ENCODE peak calls at places on chromosomes 1 and 21, in five cellular contexts. W is GM12864, Y is fibroblast of mammary gland, U is astrocyte of the spinal cord, F is IMR-90. L is an unnamed sample.

GRCh38 chr1:160420881-160421842 is 20.8 kb downstream of the VANGL2 start:
- DNase-seq in U (no peak), F (no peak), Y (no peak), W (no peak), L (no peak)

GRCh38 chr1:232667781-232668101 is 37.8 kb upstream of the SIPA1L2 start:
- DNase-seq in Y (peak; percentile 77), U (no peak), F (peak; percentile 25), W (no peak), L (no peak)

GRCh38 chr1:230243583-230244377 is 176.7 kb downstream of the GALNT2 start:
- DNase-seq in Y (peak; percentile 58), F (peak; percentile 76), W (no peak), U (peak; percentile 62), L (peak; percentile 32)

GRCh38 chr21:38914531-38915385 is 109.0 kb downstream of the ETS2 start:
- DNase-seq in U (no peak), W (no peak), Y (peak; percentile 31), F (peak; percentile 29), L (peak; percentile 55)

GRCh38 chr1:183753464-183753891 is 51.4 kb upstream of the RGL1 start:
- DNase-seq in Y (no peak), F (no peak), U (no peak), W (no peak), L (peak; percentile 37)

GRCh38 chr21:42670058-42670830 is 16.8 kb downstream of the PDE9A start:
- DNase-seq in U (no peak), F (no peak), W (no peak), Y (no peak), L (no peak)

GRCh38 chr1:31780632-31781031 is 16.5 kb upstream of the ADGRB2 start:
- DNase-seq in Y (no peak), W (no peak), F (no peak), U (no peak), L (no peak)

GRCh38 chr1:42146127-42146915 is 6.9 kb upstream of the GUCA2B start:
- DNase-seq in F (no peak), W (no peak), Y (no peak), U (no peak), L (no peak)

GRCh38 chr1:48236716-48237470 is 14.4 kb downstream of the SLC5A9 start:
- DNase-seq in Y (peak; percentile 53), W (peak; percentile 2), U (peak; percentile 26), F (peak; percentile 35), L (peak; percentile 41)

GRCh38 chr1:110615548-110616130 is 9.5 kb upstream of the KCNA2 start:
- DNase-seq in Y (peak; percentile 63), U (peak; percentile 53), F (peak; percentile 51), W (peak; percentile 46), L (peak; percentile 62)

GRCh38 chr1:2544093-2544874 is 11.9 kb upstream of the TNFRSF14 start:
- DNase-seq in F (no peak), W (no peak), U (peak; percentile 46), Y (no peak), L (no peak)

GRCh38 chr1:31598980-31599379 is 18.5 kb upstream of the HCRTR1 start:
- DNase-seq in U (no peak), Y (no peak), W (no peak), F (no peak), L (no peak)

GRCh38 chr1:41420351-41420750 is 59.1 kb downstream of the FOXO6 start:
- DNase-seq in U (no peak), Y (no peak), F (no peak), W (no peak), L (no peak)

GRCh38 chr1:215665212-215665611 is 98.1 kb downstream of the KCTD3 start:
- DNase-seq in W (no peak), F (peak; percentile 94), Y (peak; percentile 86), U (peak; percentile 15), L (peak; percentile 60)

GRCh38 chr1:54510715-54511270 is 37.2 kb upstream of the ACOT11 start:
- DNase-seq in F (no peak), Y (no peak), U (no peak), W (no peak), L (no peak)

GRCh38 chr1:216910081-216910840 is 187.0 kb upstream of the ESRRG start:
- DNase-seq in W (no peak), F (peak; percentile 30), Y (no peak), U (peak; percentile 57), L (peak; percentile 33)

GRCh38 chr1:53369761-53370160 is 41.9 kb upstream of the LRP8 start:
- DNase-seq in F (no peak), W (no peak), Y (no peak), U (no peak), L (no peak)

GRCh38 chr1:20370628-20371200 is 80.0 kb downstream of the VWA5B1 start:
- DNase-seq in Y (peak; percentile 52), W (no peak), U (no peak), F (no peak), L (no peak)

GRCh38 chr1:114094303-114094663 is 59.4 kb downstream of the SYT6 start:
- DNase-seq in F (peak; percentile 26), U (peak; percentile 32), W (no peak), Y (peak; percentile 66), L (no peak)

GRCh38 chr21:33461538-33462250 is 18.1 kb downstream of the TMEM50B start:
- DNase-seq in F (no peak), Y (no peak), U (no peak), W (no peak), L (no peak)

GRCh38 chr1:20194770-20195463 is 8.6 kb upstream of the PLA2G2C start:
- DNase-seq in U (peak; percentile 30), Y (peak; percentile 54), W (no peak), F (peak; percentile 36), L (peak; percentile 61)

GRCh38 chr1:182259229-182259872 is 132.2 kb downstream of the GLUL start:
- DNase-seq in Y (peak; percentile 75), U (peak; percentile 80), F (no peak), W (no peak), L (peak; percentile 40)

GRCh38 chr1:210117198-210117597 is 115.4 kb upstream of the SERTAD4 start:
- DNase-seq in W (no peak), U (no peak), Y (no peak), F (no peak), L (no peak)

GRCh38 chr1:109913360-109913879 is 2.8 kb downstream of the CSF1 start:
- DNase-seq in Y (no peak), W (no peak), U (no peak), F (no peak), L (no peak)

GRCh38 chr1:244350027-244350426 is 101.7 kb downstream of the ADSS2 start:
- DNase-seq in Y (no peak), U (no peak), W (peak; percentile 84), F (no peak), L (peak; percentile 26)

GRCh38 chr21:34054259-34054658 is 19.1 kb upstream of the MRPS6 start:
- DNase-seq in Y (no peak), U (no peak), F (no peak), W (no peak), L (no peak)

GRCh38 chr21:27164208-27165172 is 197.6 kb upstream of the ADAMTS5 start:
- DNase-seq in Y (peak; percentile 10), U (no peak), F (no peak), W (no peak), L (no peak)

GRCh38 chr1:43554444-43554992 is 23.8 kb downstream of the PTPRF start:
- DNase-seq in Y (peak; percentile 65), U (peak; percentile 52), F (peak; percentile 50), W (no peak), L (peak; percentile 62)
- TF ChIP-seq CTCF in Y (peak; percentile 72), U (peak; percentile 84), F (peak; percentile 53), W (peak; percentile 77), L (peak; percentile 77)

DNA sequence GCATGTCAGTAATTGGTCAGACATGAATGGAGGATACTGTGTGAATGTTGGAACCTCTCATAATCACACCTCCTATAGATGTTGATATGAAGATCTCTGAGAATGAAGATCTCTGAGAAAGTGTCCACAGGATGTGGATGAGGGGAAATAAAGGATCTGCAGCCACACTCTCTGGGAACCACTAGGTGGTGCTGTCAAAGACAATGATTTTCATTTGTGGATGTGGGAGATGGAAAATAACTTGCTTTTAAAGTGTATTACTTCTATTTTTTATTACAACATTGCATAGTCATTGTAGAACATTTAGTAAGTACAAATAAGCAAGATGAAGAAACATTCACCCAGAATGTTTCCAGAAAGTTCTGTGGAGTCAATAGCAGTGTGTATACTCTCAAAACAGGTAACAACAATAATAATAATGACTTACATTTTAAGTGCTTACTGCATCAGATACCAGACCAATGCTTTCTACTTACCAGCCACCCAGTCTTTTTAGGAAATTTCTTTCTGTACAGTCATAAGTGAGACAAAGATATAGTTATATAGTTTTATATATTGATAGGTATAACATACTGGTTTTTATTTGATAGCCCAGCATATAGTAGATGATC is 128.2 kb downstream of the ATG4C start:
- DNase-seq in U (peak; percentile 31), Y (peak; percentile 36), F (peak; percentile 26), W (no peak), L (peak; percentile 48)
- TF ChIP-seq CTCF in U (peak; percentile 87), Y (peak; percentile 89), F (peak; percentile 68), W (peak; percentile 68), L (peak; percentile 83)

DNA sequence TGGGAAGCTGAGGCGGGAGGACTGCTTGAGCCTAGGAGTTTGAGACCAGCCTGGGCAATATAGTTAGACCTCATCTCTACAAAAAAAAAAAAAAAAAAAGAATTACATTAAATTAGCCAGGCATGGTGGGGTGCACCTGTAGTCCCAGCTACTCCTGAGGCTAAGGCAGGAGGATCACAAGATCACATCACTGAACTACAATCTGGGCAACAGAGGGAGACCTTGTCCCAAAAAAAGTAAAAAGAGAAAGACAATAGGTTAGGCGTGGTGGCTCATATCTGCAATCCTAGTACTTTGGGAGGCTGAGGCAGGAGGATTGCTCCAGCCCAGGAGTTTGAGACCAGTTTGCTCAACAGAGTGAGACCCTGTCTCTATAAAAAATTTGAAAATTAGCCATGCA is 130.3 kb downstream of the TIAM1 start:
- DNase-seq in Y (no peak), F (no peak), W (no peak), U (no peak), L (peak; percentile 18)
- TF ChIP-seq CTCF in Y (no peak), F (no peak), W (no peak), U (no peak), L (no peak)

GRCh38 chr1:202207292-202207691 is 13.7 kb downstream of the LGR6 start:
- DNase-seq in F (peak; percentile 73), U (peak; percentile 84), W (no peak), Y (peak; percentile 63), L (peak; percentile 61)

GRCh38 chr1:202203238-202204039 is 9.8 kb downstream of the LGR6 start:
- DNase-seq in W (no peak), U (no peak), F (no peak), Y (no peak), L (no peak)

GRCh38 chr1:202204065-202204464 is 10.5 kb downstream of the LGR6 start:
- DNase-seq in F (no peak), Y (no peak), W (no peak), U (no peak), L (no peak)

GRCh38 chr1:202208458-202208857 is 14.9 kb downstream of the LGR6 start:
- DNase-seq in F (no peak), W (no peak), U (no peak), Y (no peak), L (no peak)

DNA sequence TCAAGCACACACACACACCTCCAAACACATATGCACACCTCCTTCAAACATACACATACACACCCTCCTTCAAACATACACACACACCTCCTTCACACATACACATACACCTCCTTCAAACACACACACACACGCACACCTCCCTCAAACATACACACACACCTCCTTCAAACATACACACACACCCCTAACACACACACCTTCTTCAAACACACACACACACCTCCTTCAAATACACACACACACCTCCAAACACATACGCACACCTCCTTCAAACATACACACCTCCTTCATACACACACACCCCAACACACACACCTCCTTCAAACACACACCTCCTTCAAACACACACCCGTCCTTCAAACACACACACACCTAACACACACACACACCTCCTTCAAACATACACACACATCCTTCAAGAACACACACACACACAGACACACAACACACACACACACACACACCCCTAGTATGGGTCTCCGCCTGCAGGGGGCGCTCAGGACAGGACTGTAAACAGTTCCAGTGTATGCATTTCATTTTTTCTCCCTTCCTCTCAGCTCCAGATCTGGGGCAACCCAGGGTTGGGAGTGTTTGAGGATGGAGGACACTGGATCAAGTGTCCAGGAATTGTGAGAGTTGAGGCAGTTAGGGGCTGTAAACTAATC is 12.1 kb downstream of the LGR6 start:
- DNase-seq in U (no peak), Y (no peak), W (no peak), F (no peak), L (peak; percentile 27)
- TF ChIP-seq CTCF in U (peak; percentile 53), Y (peak; percentile 15), W (peak; percentile 26), F (peak; percentile 31), L (peak; percentile 43)